ENCODE peak calls at places on chromosomes 1 and 21, in nine cellular contexts. R is central memory CD4-positive, alpha-beta T cell; X is islet precursor cell; T is stimulated activated CD4-positive, alpha-beta T cell treated with anti-CD3 and anti-CD28 coated beads, Interleukin-2, amount 100 ng/mL, for 48 hours; W is GM23338; I is activated CD4-positive, alpha-beta T cell treated with anti-CD3 and anti-CD28 coated beads, Interleukin-2, amount 10 ng/mL, durations not matched to agents 7 days and 5 days; C is AG04450; A is ELR; K is CD8-positive, alpha-beta memory T cell. Y is an unnamed sample.

GRCh38 chr21:25925936-25926335 is 191.2 kb downstream of the GABPA start:
- DNase-seq in A (no peak), X (no peak), I (no peak), C (no peak), R (no peak), K (no peak), W (no peak), T (no peak), Y (no peak)

GRCh38 chr1:19547814-19548213 is 62.5 kb upstream of the CAPZB start:
- DNase-seq in X (no peak), T (no peak), I (no peak), R (no peak), K (no peak), C (no peak), W (no peak), A (no peak), Y (no peak)

GRCh38 chr1:194043984-194044755 is 857.8 kb upstream of the B3GALT2 start:
- DNase-seq in R (no peak), K (no peak), A (peak; percentile 44), X (no peak), I (no peak), C (peak; percentile 21), W (no peak), T (no peak), Y (no peak)

GRCh38 chr21:45725844-45726200 is 82.3 kb downstream of the PCBP3 start:
- DNase-seq in A (no peak), W (no peak), T (no peak), R (no peak), C (no peak), I (no peak), X (no peak), K (no peak), Y (no peak)

GRCh38 chr1:210464519-210465039 is 135.9 kb downstream of the HHAT start:
- DNase-seq in I (no peak), C (no peak), R (no peak), T (peak; percentile 11), A (peak; percentile 59), X (peak; percentile 64), W (no peak), K (no peak), Y (no peak)

GRCh38 chr1:38018864-38019343 is 6.4 kb downstream of the UTP11 start:
- DNase-seq in C (no peak), K (no peak), R (peak; percentile 17), A (peak; percentile 66), I (no peak), T (no peak), X (no peak), W (peak; percentile 45), Y (no peak)

GRCh38 chr1:112515311-112516009 is 6.7 kb downstream of the WNT2B start:
- DNase-seq in A (peak; percentile 72), R (no peak), W (peak; percentile 61), T (no peak), K (no peak), C (no peak), X (peak; percentile 85), I (no peak), Y (peak; percentile 87)

GRCh38 chr1:67749844-67750689 is 65.1 kb downstream of the GADD45A start:
- DNase-seq in T (no peak), A (peak; percentile 80), K (no peak), C (peak; percentile 61), I (no peak), W (peak; percentile 46), R (no peak), X (peak; percentile 83), Y (peak; percentile 74)

GRCh38 chr1:208107817-208108608 is 136.2 kb downstream of the PLXNA2 start:
- DNase-seq in T (no peak), R (no peak), X (peak; percentile 93), A (peak; percentile 94), I (no peak), C (no peak), K (no peak), W (no peak), Y (peak; percentile 65)

GRCh38 chr1:160739098-160739511 is at the start of gene SLAMF7:
- DNase-seq in A (peak; percentile 28), X (no peak), T (no peak), C (no peak), W (no peak), K (peak; percentile 38), I (peak; percentile 11), R (no peak), Y (no peak)

GRCh38 chr1:247269075-247269580 is 13.3 kb downstream of the VN1R5 start:
- DNase-seq in X (no peak), I (no peak), K (no peak), R (no peak), A (no peak), C (no peak), T (no peak), W (no peak), Y (no peak)

GRCh38 chr1:6536291-6536690 is 18.0 kb downstream of the NOL9 start:
- DNase-seq in R (no peak), C (no peak), X (no peak), I (no peak), A (no peak), T (no peak), K (no peak), W (no peak), Y (no peak)

GRCh38 chr1:224623743-224624333 is 7.7 kb downstream of the CNIH3 start:
- DNase-seq in C (peak; percentile 74), T (peak; percentile 45), I (peak; percentile 92), R (peak; percentile 92), A (peak; percentile 97), X (peak; percentile 93), K (peak; percentile 56), W (no peak), Y (no peak)

GRCh38 chr1:54488065-54488750 is 59.8 kb upstream of the ACOT11 start:
- DNase-seq in R (peak; percentile 62), T (peak; percentile 66), C (peak; percentile 55), K (peak; percentile 70), I (peak; percentile 75), W (peak; percentile 96), X (peak; percentile 95), A (peak; percentile 91), Y (peak; percentile 97)

GRCh38 chr1:25042331-25042730 is 112.3 kb upstream of the RUNX3 start:
- DNase-seq in I (no peak), A (no peak), R (no peak), K (no peak), T (no peak), W (no peak), X (no peak), C (no peak), Y (no peak)

GRCh38 chr1:116686723-116687368 is 19.3 kb upstream of the IGSF3 start:
- DNase-seq in T (no peak), C (no peak), R (no peak), K (no peak), A (no peak), W (no peak), X (peak; percentile 33), I (no peak), Y (peak; percentile 16)

GRCh38 chr1:87730274-87731222 is 401.9 kb downstream of the LMO4 start:
- DNase-seq in I (no peak), A (no peak), X (no peak), R (no peak), T (no peak), W (no peak), K (no peak), C (no peak), Y (no peak)

GRCh38 chr21:17371470-17371869 is 141.4 kb upstream of the CXADR start:
- DNase-seq in T (no peak), I (no peak), A (peak; percentile 94), C (peak; percentile 8), R (no peak), K (no peak), X (no peak), W (peak; percentile 4), Y (no peak)

GRCh38 chr1:4460651-4461050 is 193.8 kb upstream of the AJAP1 start:
- DNase-seq in T (no peak), K (no peak), I (no peak), R (no peak), A (no peak), X (no peak), W (no peak), C (no peak), Y (no peak)

GRCh38 chr1:43034778-43035177 is 76.1 kb upstream of the SLC2A1 start:
- DNase-seq in W (no peak), X (no peak), T (no peak), A (no peak), C (no peak), I (peak; percentile 21), K (no peak), R (peak; percentile 12), Y (no peak)

GRCh38 chr1:183019860-183020259 is 3.4 kb upstream of the LAMC1 start:
- DNase-seq in I (no peak), W (peak; percentile 69), K (no peak), R (no peak), X (no peak), C (no peak), A (no peak), T (no peak), Y (no peak)

GRCh38 chr1:157040802-157041201 is 4.7 kb downstream of the ARHGEF11 start:
- DNase-seq in C (peak; percentile 16), W (no peak), A (peak; percentile 63), R (no peak), K (no peak), X (no peak), I (no peak), T (no peak), Y (no peak)

GRCh38 chr1:3551711-3552110 is 59.6 kb downstream of the MEGF6 start:
- DNase-seq in W (no peak), K (no peak), T (no peak), A (no peak), I (no peak), C (no peak), X (no peak), R (no peak), Y (no peak)

GRCh38 chr1:150578278-150579109 is 916 bp downstream of the MCL1 start:
- DNase-seq in I (peak; percentile 61), X (peak; percentile 78), A (peak; percentile 95), R (no peak), C (peak; percentile 72), K (peak; percentile 10), W (peak; percentile 55), T (no peak), Y (peak; percentile 59)

GRCh38 chr1:115565353-115565752 is 76.4 kb upstream of the VANGL1 start:
- DNase-seq in I (no peak), W (no peak), C (no peak), X (no peak), R (no peak), A (no peak), K (no peak), T (no peak), Y (no peak)

GRCh38 chr21:27498025-27498424 is 531.1 kb upstream of the ADAMTS5 start:
- DNase-seq in I (no peak), X (no peak), K (no peak), W (no peak), T (no peak), A (peak; percentile 41), R (no peak), C (no peak), Y (no peak)

GRCh38 chr1:8200317-8201115 is 117.4 kb upstream of the SLC45A1 start:
- DNase-seq in K (no peak), R (no peak), A (no peak), X (no peak), T (no peak), W (no peak), C (no peak), I (no peak), Y (no peak)

Y was measured in endodermal cell.